ENCODE peak calls at places on chromosomes 16 and 17, in nine cellular contexts. K is H54; A is cardiac fibroblast; C is nucleus accumbens; S is sciatic nerve; H is T-helper 2 cell treated with Interferon-gamma antibody and Interleukin-4, amounts not matched to agents 5 μg/mL and 100 μg/mL, for 36 hours; X is C1 segment of cervical spinal cord; V is Calu3; Z is AG04450. T is an unnamed sample.

GRCh38 chr16:21227886-21228285 is 5.6 kb upstream of the ANKS4B start:
- DNase-seq in C (no peak), A (no peak), V (no peak), H (no peak), X (no peak), Z (no peak), K (no peak), S (no peak), T (no peak)

GRCh38 chr17:39950871-39951348 is 11.9 kb upstream of the GSDMA start:
- DNase-seq in S (no peak), X (no peak), C (no peak), H (no peak), V (peak), Z (no peak), K (no peak), A (peak), T (no peak)

GRCh38 chr17:77465358-77466041 is 324.7 kb downstream of the SEC14L1 start:
- DNase-seq in Z (no peak), V (peak), H (peak), C (no peak), K (peak), X (peak), A (peak), S (peak), T (peak)

GRCh38 chr17:77076046-77076882 is 64.5 kb upstream of the SEC14L1 start:
- DNase-seq in H (no peak), Z (no peak), S (no peak), A (peak), V (no peak), K (no peak), X (no peak), C (no peak), T (no peak)

GRCh38 chr17:83131268-83132011 is 52.0 kb downstream of the METRNL start:
- DNase-seq in H (no peak), K (no peak), Z (no peak), C (no peak), V (no peak), A (no peak), S (peak), X (no peak), T (no peak)

GRCh38 chr17:28485049-28485448 is 11.6 kb downstream of the SLC13A2 start:
- DNase-seq in K (no peak), Z (no peak), S (no peak), V (no peak), C (no peak), H (no peak), X (no peak), A (no peak), T (no peak)

GRCh38 chr17:28689011-28689410 is 22.7 kb downstream of the PROCA1 start:
- DNase-seq in K (no peak), S (no peak), C (no peak), V (no peak), X (no peak), H (no peak), A (no peak), Z (no peak), T (no peak)

GRCh38 chr16:48367443-48368049 is 17.7 kb downstream of the SIAH1 start:
- DNase-seq in S (no peak), X (no peak), H (no peak), V (no peak), A (no peak), C (no peak), K (no peak), Z (no peak), T (no peak)

GRCh38 chr17:79011451-79012147 is 2.0 kb upstream of the CANT1 start:
- DNase-seq in S (peak), X (no peak), K (no peak), A (peak), C (no peak), V (no peak), H (no peak), Z (no peak), T (no peak)

GRCh38 chr17:16129844-16130243 is 85.5 kb downstream of the NCOR1 start:
- DNase-seq in X (no peak), S (no peak), V (no peak), C (no peak), K (no peak), Z (no peak), H (no peak), A (no peak), T (peak)

GRCh38 chr17:18859256-18859655 is 1.3 kb downstream of the PRPSAP2 start:
- DNase-seq in H (no peak), A (peak), K (no peak), S (no peak), C (no peak), Z (no peak), V (no peak), X (no peak), T (peak)

GRCh38 chr16:10421596-10421995 is 35.7 kb downstream of the ATF7IP2 start:
- DNase-seq in C (no peak), X (no peak), V (no peak), K (no peak), S (no peak), A (no peak), H (no peak), Z (no peak), T (peak)

GRCh38 chr16:85061566-85061965 is 34.0 kb downstream of the KIAA0513 start:
- DNase-seq in X (peak), S (no peak), H (no peak), K (no peak), A (no peak), V (no peak), C (no peak), Z (no peak), T (no peak)

T was measured in amniotic epithelial cell.